ENCODE peak calls at places on chromosome X, in nine cellular contexts. Z is uterus, H is EH, C is type B pancreatic cell, O is activated T-helper 1 cell treated with Interleukin-2 at 50 U/mL for 16 hours, X is T-helper 9 cell, M is GM23338, F is NCI-H1105, B is T-cell. K is an unnamed sample.

GRCh38 chrX:1465261-1466231 is 12.8 kb upstream of the ASMTL start:
- DNase-seq in Z (no peak), H (no peak), C (peak), O (no peak), X (no peak), M (no peak), F (no peak), B (peak), K (no peak)

GRCh38 chrX:110322603-110323002 is 4.7 kb upstream of the AMMECR1 start:
- DNase-seq in Z (no peak), H (peak), C (no peak), O (no peak), X (no peak), M (no peak), F (peak), B (no peak), K (no peak)

GRCh38 chrX:23742174-23742692 is 843 bp downstream of the ACOT9 start:
- DNase-seq in Z (peak), H (peak), C (no peak), O (no peak), X (no peak), M (peak), F (peak), B (no peak), K (no peak)

GRCh38 chrX:31546130-31546529 is 474.3 kb upstream of the FTHL17 start:
- DNase-seq in Z (no peak), H (peak), C (no peak), O (no peak), X (no peak), M (no peak), F (no peak), B (no peak), K (no peak)

GRCh38 chrX:79161655-79162054 is 17.2 kb downstream of the GPR174 start:
- DNase-seq in Z (no peak), H (no peak), C (no peak), O (peak), X (peak), M (no peak), F (no peak), B (peak), K (peak)

GRCh38 chrX:14694631-14695030 is 165.3 kb downstream of the GLRA2 start:
- DNase-seq in Z (no peak), H (peak), C (no peak), O (no peak), X (no peak), M (no peak), F (no peak), B (no peak), K (no peak)

GRCh38 chrX:19214248-19214787 is 92.0 kb upstream of the ADGRG2 start:
- DNase-seq in Z (no peak), H (no peak), C (no peak), O (no peak), X (no peak), M (no peak), F (no peak), B (no peak), K (no peak)

GRCh38 chrX:55008571-55009358 is 8.6 kb downstream of the APEX2 start:
- DNase-seq in Z (no peak), H (peak), C (no peak), O (no peak), X (no peak), M (no peak), F (no peak), B (no peak), K (no peak)

GRCh38 chrX:142549923-142550322 is 344.8 kb upstream of the MAGEC2 start:
- DNase-seq in Z (no peak), H (no peak), C (no peak), O (no peak), X (no peak), M (no peak), F (no peak), B (no peak), K (no peak)

GRCh38 chrX:142854970-142855369 is 170.8 kb upstream of the SPANXN4 start:
- DNase-seq in Z (no peak), H (no peak), C (no peak), O (no peak), X (no peak), M (no peak), F (no peak), B (no peak), K (no peak)

GRCh38 chrX:40303256-40304077 is 205.7 kb upstream of the BCOR start:
- DNase-seq in Z (no peak), H (no peak), C (no peak), O (no peak), X (no peak), M (no peak), F (no peak), B (no peak), K (no peak)

GRCh38 chrX:153871451-153871850 is 14.5 kb downstream of the L1CAM start:
- DNase-seq in Z (no peak), H (no peak), C (no peak), O (no peak), X (no peak), M (peak), F (no peak), B (no peak), K (no peak)

GRCh38 chrX:71619193-71619592 is 882 bp upstream of the CXCR3 start:
- DNase-seq in Z (no peak), H (no peak), C (no peak), O (peak), X (peak), M (no peak), F (no peak), B (peak), K (no peak)

GRCh38 chrX:26466387-26466786 is 250.4 kb downstream of the MAGEB5 start:
- DNase-seq in Z (no peak), H (no peak), C (no peak), O (no peak), X (no peak), M (no peak), F (no peak), B (no peak), K (no peak)

GRCh38 chrX:131063613-131064012 is 5.5 kb downstream of the ARHGAP36 start:
- DNase-seq in Z (no peak), H (no peak), C (no peak), O (no peak), X (no peak), M (peak), F (no peak), B (no peak), K (no peak)

GRCh38 chrX:94751611-94752010 is 1077.6 kb downstream of the FAM133A start:
- DNase-seq in Z (no peak), H (no peak), C (no peak), O (no peak), X (no peak), M (peak), F (no peak), B (no peak), K (no peak)

GRCh38 chrX:45743081-45743533 is 542.4 kb upstream of the DIPK2B start:
- DNase-seq in Z (no peak), H (peak), C (no peak), O (no peak), X (no peak), M (peak), F (no peak), B (no peak), K (no peak)

GRCh38 chrX:31540313-31540712 is 468.5 kb upstream of the FTHL17 start:
- DNase-seq in Z (no peak), H (no peak), C (no peak), O (no peak), X (no peak), M (no peak), F (no peak), B (no peak), K (no peak)

GRCh38 chrX:150983526-150984163 is 510 bp downstream of the HMGB3 start:
- DNase-seq in Z (no peak), H (no peak), C (no peak), O (no peak), X (no peak), M (no peak), F (no peak), B (no peak), K (no peak)

GRCh38 chrX:69305333-69306062 is 140.2 kb upstream of the PJA1 start:
- DNase-seq in Z (no peak), H (no peak), C (no peak), O (no peak), X (no peak), M (peak), F (no peak), B (no peak), K (no peak)